ENCODE peak calls at places on chromosomes 3 and 15, in four cellular contexts. D is NB4, P is suprapubic skin, M is endothelial cell. Y is an unnamed sample.

GRCh38 chr3:24042174-24042878 is 97.2 kb downstream of the NR1D2 start:
- DNase-seq in D (no peak), P (no peak), M (no peak), Y (no peak)

GRCh38 chr3:183033746-183034145 is 53.4 kb upstream of the DCUN1D1 start:
- DNase-seq in D (no peak), P (no peak), M (no peak), Y (no peak)

GRCh38 chr3:167887096-167887495 is 151.6 kb downstream of the SERPINI1 start:
- DNase-seq in D (no peak), P (no peak), M (no peak), Y (no peak)

GRCh38 chr15:51097553-51098330 is 3.0 kb upstream of the TNFAIP8L3 start:
- DNase-seq in D (peak), P (no peak), M (no peak), Y (no peak)

GRCh38 chr15:67917037-67917436 is 77.2 kb upstream of the RNU6-1 start:
- DNase-seq in D (no peak), P (no peak), M (no peak), Y (no peak)

GRCh38 chr3:74268753-74269152 is 345.7 kb downstream of the CNTN3 start:
- DNase-seq in D (no peak), P (no peak), M (no peak), Y (no peak)

GRCh38 chr3:39234705-39235104 is 42.3 kb upstream of the XIRP1 start:
- DNase-seq in D (no peak), P (no peak), M (no peak), Y (peak)

GRCh38 chr3:43071313-43071893 is 34.5 kb downstream of the POMGNT2 start:
- DNase-seq in D (peak), P (no peak), M (no peak), Y (peak)

GRCh38 chr15:99845009-99845408 is 111.8 kb upstream of the LYSMD4 start:
- DNase-seq in D (no peak), P (no peak), M (no peak), Y (no peak)

GRCh38 chr15:63089260-63090043 is 32.2 kb upstream of the LACTB start:
- DNase-seq in D (peak), P (no peak), M (peak), Y (no peak)

GRCh38 chr15:101813803-101814534 is 2.0 kb downstream of the OR4F15 start:
- DNase-seq in D (peak), P (no peak), M (no peak), Y (no peak)

Y was measured in RPMI8226.